ENCODE peak calls at places on chromosomes 13 and 19, in seven cellular contexts. K is H1, O is H9, W is IMR-90, E is mesendoderm, Y is neuronal stem cell, Z is trophoblast cell. F is an unnamed sample.

GRCh38 chr19:955803-956746 is 28.1 kb upstream of the WDR18 start:
- DNase-seq in E (peak; percentile 59), O (peak; percentile 57), K (no peak), Z (peak; percentile 96), W (no peak), Y (peak; percentile 90), F (peak; percentile 73)

GRCh38 chr13:30052127-30052526 is 201.7 kb upstream of the UBL3 start:
- DNase-seq in Y (no peak), W (no peak), E (peak; percentile 94), O (peak; percentile 76), K (peak; percentile 50), Z (no peak), F (no peak)

GRCh38 chr13:22111152-22111783 is 440.4 kb downstream of the FGF9 start:
- DNase-seq in Y (no peak), W (no peak), E (peak; percentile 41), Z (no peak), O (no peak), K (no peak), F (no peak)

GRCh38 chr19:46073268-46073922 is 32.6 kb upstream of the IGFL4 start:
- DNase-seq in O (no peak), Y (no peak), Z (peak; percentile 56), E (no peak), K (no peak), W (peak; percentile 5), F (no peak)

GRCh38 chr19:17326595-17326966 is 8.1 kb downstream of the ANO8 start:
- DNase-seq in K (no peak), Z (peak; percentile 89), W (no peak), O (peak; percentile 75), E (peak; percentile 89), Y (no peak), F (no peak)

GRCh38 chr13:59459972-59460371 is 703.8 kb downstream of the DIAPH3 start:
- DNase-seq in K (no peak), E (peak; percentile 39), W (peak; percentile 41), Z (no peak), Y (no peak), O (no peak), F (no peak)

GRCh38 chr13:76164290-76164689 is 528.2 kb downstream of the LMO7 start:
- DNase-seq in Y (no peak), E (no peak), K (no peak), Z (no peak), W (no peak), O (no peak), F (peak; percentile 68)

GRCh38 chr19:43430976-43431375 is 16.3 kb downstream of the TEX101 start:
- DNase-seq in Y (no peak), W (no peak), Z (no peak), E (no peak), O (no peak), K (no peak), F (no peak)

GRCh38 chr13:36074659-36075058 is 56.5 kb downstream of the DCLK1 start:
- DNase-seq in Z (no peak), E (no peak), K (no peak), W (no peak), O (no peak), Y (no peak), F (no peak)

GRCh38 chr13:97125051-97125809 is 96.9 kb upstream of the MBNL2 start:
- DNase-seq in O (no peak), Z (no peak), Y (no peak), E (peak; percentile 60), W (peak; percentile 74), K (no peak), F (peak; percentile 92)

GRCh38 chr13:96450635-96451034 is 360.7 kb downstream of the HS6ST3 start:
- DNase-seq in W (no peak), K (no peak), O (no peak), Y (no peak), E (no peak), Z (no peak), F (no peak)

GRCh38 chr19:5959260-5960004 is 18.5 kb downstream of the RANBP3 start:
- DNase-seq in W (no peak), O (no peak), K (no peak), Z (no peak), Y (no peak), E (no peak), F (no peak)
- H3K23ac ChIP-seq in W (peak overlapping the region; percentile 58), O (no peak overlapping the region), K (no peak overlapping the region), Z (no peak overlapping the region), Y (peak overlapping the region; percentile 51), E (no peak overlapping the region), F (no peak overlapping the region)

GRCh38 chr19:39432677-39433025 is 3.1 kb downstream of the RPS16 start:
- DNase-seq in Z (no peak), W (no peak), E (no peak), O (no peak), Y (no peak), K (no peak), F (no peak)
- H4K8ac ChIP-seq in Z (no peak overlapping the region), W (no peak overlapping the region), E (no peak overlapping the region), O (no peak overlapping the region), Y (no peak overlapping the region), K (no peak overlapping the region), F (no peak overlapping the region)

GRCh38 chr19:13864513-13865242 is 12.3 kb upstream of the NANOS3 start:
- DNase-seq in Y (no peak), W (no peak), Z (no peak), E (no peak), O (no peak), K (no peak), F (no peak)
- H3K23ac ChIP-seq in Y (peak overlapping the region; percentile 99), W (peak overlapping the region; percentile 44), Z (no peak overlapping the region), E (no peak overlapping the region), O (no peak overlapping the region), K (no peak overlapping the region), F (no peak overlapping the region)

GRCh38 chr13:51887441-51887840 is 25.7 kb downstream of the CCDC70 start:
- DNase-seq in Y (no peak), Z (no peak), K (no peak), W (no peak), E (no peak), O (no peak), F (no peak)

GRCh38 chr13:51894239-51894638 is 32.5 kb downstream of the CCDC70 start:
- DNase-seq in E (peak; percentile 80), Z (no peak), W (no peak), Y (no peak), O (peak; percentile 55), K (no peak), F (no peak)

GRCh38 chr13:51895906-51896888 is 34.4 kb downstream of the CCDC70 start:
- DNase-seq in Z (peak; percentile 69), K (peak; percentile 51), W (peak; percentile 61), O (peak; percentile 68), E (peak; percentile 74), Y (peak; percentile 26), F (peak; percentile 64)

GRCh38 chr13:51892657-51893056 is 30.9 kb downstream of the CCDC70 start:
- DNase-seq in W (no peak), K (no peak), E (no peak), Y (no peak), Z (no peak), O (no peak), F (no peak)
- H4K8ac ChIP-seq in W (no peak overlapping the region), K (no peak overlapping the region), E (no peak overlapping the region), Y (no peak overlapping the region), Z (no peak overlapping the region), O (no peak overlapping the region), F (no peak overlapping the region)

GRCh38 chr19:53659292-53659691 is 27.5 kb downstream of the DPRX start:
- DNase-seq in Y (no peak), E (peak; percentile 93), K (peak; percentile 65), Z (peak; percentile 91), W (no peak), O (peak; percentile 78), F (no peak)
- H3K23ac ChIP-seq in Y (no peak overlapping the region), E (no peak overlapping the region), K (no peak overlapping the region), Z (no peak overlapping the region), W (no peak overlapping the region), O (no peak overlapping the region), F (no peak overlapping the region)

GRCh38 chr19:44874317-44874716 is 16.7 kb upstream of the TOMM40 start:
- DNase-seq in O (no peak), K (no peak), E (no peak), Y (no peak), W (no peak), Z (no peak), F (no peak)
- H4K8ac ChIP-seq in O (no peak overlapping the region), K (peak overlapping the region; percentile 2), E (no peak overlapping the region), Y (peak overlapping the region; percentile 6), W (no peak overlapping the region), Z (no peak overlapping the region), F (no peak overlapping the region)

GRCh38 chr13:25292301-25292700 is 5.0 kb upstream of the MTMR6 start:
- DNase-seq in K (no peak), Y (no peak), O (peak; percentile 36), W (peak; percentile 47), Z (no peak), E (peak; percentile 48), F (peak; percentile 33)
- H3K23ac ChIP-seq in K (no peak overlapping the region), Y (no peak overlapping the region), O (no peak overlapping the region), W (no peak overlapping the region), Z (no peak overlapping the region), E (no peak overlapping the region), F (no peak overlapping the region)

GRCh38 chr13:67095621-67096020 is 134.5 kb downstream of the PCDH9 start:
- DNase-seq in Y (no peak), Z (no peak), K (no peak), E (no peak), O (no peak), W (no peak), F (no peak)

GRCh38 chr13:67096418-67096817 is 133.7 kb downstream of the PCDH9 start:
- DNase-seq in Y (no peak), Z (no peak), K (no peak), W (no peak), E (no peak), O (no peak), F (no peak)

GRCh38 chr13:67094952-67095351 is 135.2 kb downstream of the PCDH9 start:
- DNase-seq in W (peak; percentile 12), Y (no peak), Z (no peak), K (no peak), E (no peak), O (no peak), F (no peak)

GRCh38 chr13:67094078-67094477 is 136.1 kb downstream of the PCDH9 start:
- DNase-seq in W (no peak), Z (no peak), O (no peak), K (no peak), Y (no peak), E (no peak), F (no peak)

GRCh38 chr13:67091603-67092002 is 138.5 kb downstream of the PCDH9 start:
- DNase-seq in Z (no peak), W (no peak), E (no peak), Y (no peak), O (no peak), K (no peak), F (no peak)
- H4K8ac ChIP-seq in Z (no peak overlapping the region), W (no peak overlapping the region), E (no peak overlapping the region), Y (no peak overlapping the region), O (no peak overlapping the region), K (no peak overlapping the region), F (no peak overlapping the region)

F was measured in mesenchymal stem cell.